ENCODE peak calls at places on chromosome 19, in five cellular contexts. P is AG04449; M is GM04504; F is activated naive CD4-positive, alpha-beta T cell treated with Interleukin-2 at 50 U/mL for 16 hours; Q is tibial artery. Y is an unnamed sample.

GRCh38 chr19:35292986-35293732 is 1.2 kb downstream of the MAG start:
- DNase-seq in M (no peak), P (no peak), F (no peak), Q (no peak), Y (no peak)

GRCh38 chr19:10007811-10008211 is 2.5 kb downstream of the COL5A3 start:
- DNase-seq in F (no peak), M (peak; percentile 83), P (peak; percentile 41), Q (peak; percentile 44), Y (no peak)

GRCh38 chr19:55069137-55069858 is 6.3 kb upstream of the RDH13 start:
- DNase-seq in F (no peak), Q (no peak), M (no peak), P (no peak), Y (no peak)

GRCh38 chr19:56071151-56071550 is 49.9 kb downstream of the ZNF787 start:
- DNase-seq in F (no peak), P (no peak), Q (no peak), M (no peak), Y (no peak)

GRCh38 chr19:29884044-29884443 is 58.0 kb upstream of the URI1 start:
- DNase-seq in P (no peak), F (no peak), Q (no peak), M (no peak), Y (no peak)

GRCh38 chr19:12270854-12271253 is 23.8 kb downstream of the ZNF44 start:
- DNase-seq in P (no peak), Q (no peak), M (no peak), F (no peak), Y (no peak)

GRCh38 chr19:38037151-38037611 is 130.2 kb downstream of the SIPA1L3 start:
- DNase-seq in M (no peak), P (no peak), Q (no peak), F (no peak), Y (no peak)

GRCh38 chr19:17871878-17872250 is at the start of gene SLC5A5:
- DNase-seq in P (no peak), M (no peak), F (peak; percentile 18), Q (no peak), Y (no peak)

GRCh38 chr19:49212302-49212701 is 54.7 kb downstream of the TRPM4 start:
- DNase-seq in Q (no peak), M (no peak), P (no peak), F (no peak), Y (no peak)

GRCh38 chr19:45090034-45090433 is 2.9 kb upstream of the PPP1R37 start:
- DNase-seq in P (no peak), F (no peak), Q (no peak), M (no peak), Y (no peak)

GRCh38 chr19:28207244-28207643 is 1005.7 kb downstream of the UQCRFS1 start:
- DNase-seq in M (no peak), F (no peak), P (no peak), Q (no peak), Y (no peak)

GRCh38 chr19:33780746-33781145 is 15.9 kb upstream of the KCTD15 start:
- DNase-seq in P (no peak), Q (no peak), F (no peak), M (no peak), Y (no peak)

GRCh38 chr19:40519352-40520322 is 52.8 kb downstream of the SPTBN4 start:
- DNase-seq in Q (no peak), F (no peak), M (no peak), P (no peak), Y (no peak)

GRCh38 chr19:11046608-11047354 is 42.5 kb upstream of the LDLR start:
- DNase-seq in P (no peak), F (no peak), M (no peak), Q (no peak), Y (no peak)

GRCh38 chr19:13401388-13401787 is 104.9 kb downstream of the CACNA1A start:
- DNase-seq in M (no peak), P (no peak), F (no peak), Q (no peak), Y (no peak)

GRCh38 chr19:17370026-17370587 is 7.0 kb downstream of the PLVAP start:
- DNase-seq in F (no peak), Q (no peak), P (no peak), M (no peak), Y (no peak)

GRCh38 chr19:14113762-14114414 is 3.7 kb downstream of the PRKACA start:
- DNase-seq in F (peak; percentile 44), P (no peak), M (no peak), Q (no peak), Y (no peak)